ENCODE peak calls at places on chromosomes 1 and 21, in five cellular contexts. One of them, this sample, is unnamed.

GRCh38 chr1:35369922-35370671 is 101.6 kb downstream of the ZMYM4 start:
- DNase-seq in Peyer's patch: no peak
- DNase-seq in spleen: no peak
- DNase-seq in uterus: peak; percentile 62
- DNase-seq in tibial nerve: peak; percentile 22
- DNase-seq in this sample: peak; percentile 76

GRCh38 chr21:32457360-32457840 is 44.9 kb downstream of the EVA1C start:
- DNase-seq in tibial nerve: no peak
- DNase-seq in uterus: peak; percentile 68
- DNase-seq in Peyer's patch: peak; percentile 62
- DNase-seq in spleen: peak; percentile 67
- DNase-seq in this sample: peak; percentile 50

GRCh38 chr1:66246371-66247262 is 287.3 kb upstream of the SGIP1 start:
- DNase-seq in Peyer's patch: no peak
- DNase-seq in spleen: no peak
- DNase-seq in uterus: no peak
- DNase-seq in tibial nerve: no peak
- DNase-seq in this sample: no peak

GRCh38 chr1:28666806-28667205 is 1.8 kb upstream of the GMEB1 start:
- DNase-seq in tibial nerve: no peak
- DNase-seq in spleen: peak; percentile 41
- DNase-seq in uterus: no peak
- DNase-seq in Peyer's patch: no peak
- DNase-seq in this sample: no peak

GRCh38 chr1:38138498-38139233 is 92.1 kb upstream of the POU3F1 start:
- DNase-seq in uterus: peak; percentile 82
- DNase-seq in spleen: no peak
- DNase-seq in Peyer's patch: no peak
- DNase-seq in tibial nerve: peak; percentile 37
- DNase-seq in this sample: peak; percentile 85

GRCh38 chr1:36787312-36787711 is 247.0 kb downstream of the GRIK3 start:
- DNase-seq in spleen: no peak
- DNase-seq in Peyer's patch: no peak
- DNase-seq in tibial nerve: no peak
- DNase-seq in uterus: no peak
- DNase-seq in this sample: no peak

GRCh38 chr1:46081206-46081605 is 51.2 kb downstream of the PIK3R3 start:
- DNase-seq in Peyer's patch: no peak
- DNase-seq in uterus: no peak
- DNase-seq in spleen: no peak
- DNase-seq in tibial nerve: no peak
- DNase-seq in this sample: no peak

GRCh38 chr1:3022511-3022973 is 1.3 kb downstream of the ACTRT2 start:
- DNase-seq in uterus: no peak
- DNase-seq in spleen: peak; percentile 51
- DNase-seq in tibial nerve: no peak
- DNase-seq in Peyer's patch: peak; percentile 29
- DNase-seq in this sample: no peak

GRCh38 chr1:11520531-11521233 is 41.7 kb downstream of the DISP3 start:
- DNase-seq in Peyer's patch: peak; percentile 25
- DNase-seq in tibial nerve: no peak
- DNase-seq in spleen: peak; percentile 62
- DNase-seq in uterus: no peak
- DNase-seq in this sample: no peak

GRCh38 chr1:97647776-97648175 is 273.1 kb downstream of the DPYD start:
- DNase-seq in spleen: no peak
- DNase-seq in Peyer's patch: no peak
- DNase-seq in tibial nerve: no peak
- DNase-seq in uterus: no peak
- DNase-seq in this sample: no peak

GRCh38 chr1:1092890-1093609 is 18.9 kb upstream of the RNF223 start:
- DNase-seq in Peyer's patch: peak; percentile 34
- DNase-seq in tibial nerve: no peak
- DNase-seq in spleen: peak; percentile 74
- DNase-seq in uterus: no peak
- DNase-seq in this sample: no peak

GRCh38 chr1:121544500-121544899 is 359.7 kb downstream of the SRGAP2C start:
- DNase-seq in spleen: no peak
- DNase-seq in uterus: no peak
- DNase-seq in Peyer's patch: no peak
- DNase-seq in tibial nerve: no peak
- DNase-seq in this sample: no peak

GRCh38 chr1:31848381-31848897 is 32.6 kb upstream of the SPOCD1 start:
- DNase-seq in tibial nerve: no peak
- DNase-seq in uterus: no peak
- DNase-seq in spleen: peak; percentile 82
- DNase-seq in Peyer's patch: no peak
- DNase-seq in this sample: no peak

GRCh38 chr21:32887026-32887425 is 115.5 kb upstream of the PAXBP1 start:
- DNase-seq in spleen: no peak
- DNase-seq in uterus: no peak
- DNase-seq in Peyer's patch: no peak
- DNase-seq in tibial nerve: no peak
- DNase-seq in this sample: no peak

GRCh38 chr1:25641329-25641725 is 24.7 kb downstream of the MAN1C1 start:
- DNase-seq in spleen: no peak
- DNase-seq in uterus: no peak
- DNase-seq in Peyer's patch: no peak
- DNase-seq in tibial nerve: no peak
- DNase-seq in this sample: no peak

GRCh38 chr1:116931016-116931918 is 21.6 kb downstream of the PTGFRN start:
- DNase-seq in uterus: no peak
- DNase-seq in Peyer's patch: no peak
- DNase-seq in tibial nerve: no peak
- DNase-seq in spleen: no peak
- DNase-seq in this sample: no peak

GRCh38 chr1:34066921-34067603 is 98.0 kb downstream of the CSMD2 start:
- DNase-seq in spleen: no peak
- DNase-seq in uterus: no peak
- DNase-seq in Peyer's patch: no peak
- DNase-seq in tibial nerve: no peak
- DNase-seq in this sample: no peak

GRCh38 chr1:151825811-151826660 is 5.6 kb downstream of the RORC start:
- DNase-seq in spleen: no peak
- DNase-seq in Peyer's patch: no peak
- DNase-seq in uterus: no peak
- DNase-seq in tibial nerve: no peak
- DNase-seq in this sample: no peak

GRCh38 chr1:229069176-229069575 is 201.7 kb upstream of the RAB4A start:
- DNase-seq in spleen: no peak
- DNase-seq in uterus: no peak
- DNase-seq in tibial nerve: no peak
- DNase-seq in Peyer's patch: no peak
- DNase-seq in this sample: no peak

GRCh38 chr1:229066591-229066990 is 204.3 kb upstream of the RAB4A start:
- DNase-seq in spleen: no peak
- DNase-seq in uterus: no peak
- DNase-seq in Peyer's patch: no peak
- DNase-seq in tibial nerve: no peak
- DNase-seq in this sample: no peak

GRCh38 chr1:229068266-229069043 is 202.5 kb upstream of the RAB4A start:
- DNase-seq in Peyer's patch: no peak
- DNase-seq in spleen: peak; percentile 83
- DNase-seq in uterus: no peak
- DNase-seq in tibial nerve: no peak
- DNase-seq in this sample: peak; percentile 50

GRCh38 chr1:229067546-229067945 is 203.4 kb upstream of the RAB4A start:
- DNase-seq in Peyer's patch: no peak
- DNase-seq in spleen: peak; percentile 78
- DNase-seq in uterus: no peak
- DNase-seq in tibial nerve: no peak
- DNase-seq in this sample: no peak

GRCh38 chr1:229070168-229070567 is 200.7 kb upstream of the RAB4A start:
- DNase-seq in uterus: no peak
- DNase-seq in tibial nerve: peak; percentile 46
- DNase-seq in spleen: peak; percentile 86
- DNase-seq in Peyer's patch: no peak
- DNase-seq in this sample: peak; percentile 94
- H3K4me1 ChIP-seq in uterus: no peaks in the 10 kb centered on the region
- H3K4me1 ChIP-seq in tibial nerve: peaks cover 29% of the 10 kb centered on the region
- H3K4me1 ChIP-seq in spleen: peaks cover 59% of the 10 kb centered on the region
- H3K4me1 ChIP-seq in Peyer's patch: peaks cover 9% of the 10 kb centered on the region
- H3K4me1 ChIP-seq in this sample: no peaks in the 10 kb centered on the region

DNA sequence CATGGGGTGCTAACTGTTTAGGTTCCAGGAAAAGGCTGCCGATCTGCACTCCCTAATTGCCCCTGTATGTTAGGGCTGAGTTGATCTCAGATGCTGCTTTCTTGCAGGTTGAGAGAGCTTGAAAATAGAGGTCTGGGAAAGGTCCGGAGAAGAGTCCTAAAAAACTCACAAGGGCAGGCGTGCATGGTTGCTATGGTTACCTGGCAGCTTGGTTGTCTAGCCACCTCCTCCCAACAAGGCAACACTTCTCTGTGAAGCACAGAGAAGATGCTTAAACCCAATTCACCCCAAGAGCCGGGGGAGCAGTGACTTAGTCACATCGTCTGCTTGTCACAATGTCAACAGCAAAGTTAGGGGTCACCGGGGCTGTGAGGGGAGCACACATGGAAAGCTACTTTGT is 31.0 kb upstream of the LRRC52 start:
- DNase-seq in spleen: no peak
- DNase-seq in tibial nerve: no peak
- DNase-seq in Peyer's patch: no peak
- DNase-seq in uterus: no peak
- DNase-seq in this sample: no peak
- TF ChIP-seq POLR2A in spleen: no peak
- TF ChIP-seq POLR2A in tibial nerve: no peak
- TF ChIP-seq POLR2A in Peyer's patch: no peak
- TF ChIP-seq POLR2A in uterus: no peak
- TF ChIP-seq POLR2A in this sample: no peak

GRCh38 chr1:52007228-52008073 is 17.0 kb upstream of the RAB3B start:
- DNase-seq in tibial nerve: no peak
- DNase-seq in uterus: no peak
- DNase-seq in spleen: no peak
- DNase-seq in Peyer's patch: no peak
- DNase-seq in this sample: no peak
- H3K27ac ChIP-seq in tibial nerve: no peak overlapping the region
- H3K27ac ChIP-seq in uterus: no peak overlapping the region
- H3K27ac ChIP-seq in spleen: no peak overlapping the region
- H3K27ac ChIP-seq in Peyer's patch: no peak overlapping the region
- H3K27ac ChIP-seq in this sample: no peak overlapping the region

DNA sequence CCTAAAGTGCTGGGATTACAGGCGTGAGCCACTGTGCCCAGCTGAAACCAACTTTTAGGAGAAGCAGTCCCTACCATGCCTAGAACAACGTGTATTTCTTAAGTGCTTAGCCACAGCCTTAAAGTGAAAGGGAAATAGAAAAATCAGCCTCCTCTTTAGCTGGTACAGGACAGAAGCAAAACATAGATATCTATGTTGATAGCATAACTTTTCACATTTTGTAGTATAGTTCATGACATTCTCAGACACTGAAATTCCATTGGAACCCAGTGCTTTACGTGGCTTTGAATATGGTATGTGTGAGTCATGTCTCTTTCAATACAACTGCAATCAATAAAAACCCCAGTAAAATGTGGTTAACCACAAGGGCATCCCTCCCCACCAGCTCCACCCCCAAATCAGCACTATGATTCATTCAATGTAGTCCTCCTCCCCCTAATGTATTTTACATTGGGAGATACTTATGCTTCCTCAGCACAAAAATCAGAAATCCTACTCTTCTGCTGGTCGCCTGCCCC is 32.1 kb downstream of the TGFB2 start:
- DNase-seq in Peyer's patch: no peak
- DNase-seq in uterus: no peak
- DNase-seq in spleen: no peak
- DNase-seq in tibial nerve: no peak
- DNase-seq in this sample: no peak
- H3K4me1 ChIP-seq in Peyer's patch: peaks cover 4% of the 10 kb centered on the region
- H3K4me1 ChIP-seq in uterus: no peaks in the 10 kb centered on the region
- H3K4me1 ChIP-seq in spleen: peaks cover 29% of the 10 kb centered on the region
- H3K4me1 ChIP-seq in tibial nerve: peaks cover 36% of the 10 kb centered on the region
- H3K4me1 ChIP-seq in this sample: no peaks in the 10 kb centered on the region

DNA sequence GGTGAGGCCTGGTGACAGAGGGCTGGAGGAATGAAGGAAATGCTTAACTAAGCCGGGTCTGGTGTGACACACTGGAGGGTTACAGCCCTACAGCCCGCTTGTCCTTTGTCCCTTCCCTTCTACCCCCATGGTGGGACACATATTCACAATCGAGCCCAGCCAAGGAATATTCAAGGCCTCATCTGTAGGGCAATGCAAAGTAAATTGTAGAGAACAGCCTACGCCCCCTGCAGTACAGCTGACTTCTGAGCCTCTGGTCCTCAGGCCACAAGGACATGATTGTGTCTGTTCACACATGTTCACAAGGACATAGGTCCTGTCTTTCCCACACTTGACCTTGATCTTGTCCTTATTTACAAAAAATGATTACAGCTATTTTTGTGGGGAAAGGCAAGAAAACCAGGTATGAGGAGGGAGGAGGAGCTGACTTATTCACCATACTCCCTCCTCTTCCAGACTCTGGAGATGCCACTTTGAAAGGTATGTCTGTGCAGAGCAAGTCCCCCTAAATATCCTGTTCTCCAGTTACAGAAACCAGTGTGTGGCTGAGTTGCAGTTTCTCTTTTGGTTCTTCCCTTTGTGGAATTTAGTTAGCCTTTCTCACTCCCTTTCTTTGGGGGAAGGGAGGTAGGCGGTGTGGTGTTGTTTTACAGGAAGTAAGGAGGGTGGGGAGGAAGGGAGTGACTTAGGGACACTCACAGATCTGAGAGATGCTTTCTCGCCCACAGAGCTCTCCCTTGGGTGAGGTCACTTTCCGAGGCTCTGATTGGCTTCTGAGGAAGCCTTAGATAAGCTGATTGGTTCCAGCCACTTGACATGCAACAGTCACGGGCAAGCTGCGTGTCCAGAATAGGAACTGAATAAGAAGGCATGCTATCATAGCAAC is 14.6 kb downstream of the POLR3GL start:
- DNase-seq in tibial nerve: peak; percentile 89
- DNase-seq in uterus: peak; percentile 98
- DNase-seq in Peyer's patch: peak; percentile 82
- DNase-seq in spleen: peak; percentile 92
- DNase-seq in this sample: peak; percentile 95
- TF ChIP-seq POLR2A in tibial nerve: peak; percentile 70
- TF ChIP-seq POLR2A in uterus: peak; percentile 91
- TF ChIP-seq POLR2A in Peyer's patch: no peak
- TF ChIP-seq POLR2A in spleen: peak; percentile 53
- TF ChIP-seq POLR2A in this sample: peak; percentile 79